ENCODE peak calls at places on chromosomes 11 and 22, in nine cellular contexts. V is stimulated activated CD4-positive, alpha-beta T cell treated with anti-CD3 and anti-CD28 coated beads, Interleukin-2, amount 100 ng/mL, for 48 hours; L is GOT3; U is T-cell; R is NCI-H187 treated with DMSO at 0.1 percent for 48 hours; M is putamen; Q is pulmonary artery endothelial cell; T is cardiac fibroblast; A is activated CD8-positive, alpha-beta memory T cell treated with anti-CD3 and anti-CD28 coated beads, Interleukin-2, amount 50 U/mL, for 48 hours. C is an unnamed sample.

GRCh38 chr11:121459413-121460041 is 6.8 kb upstream of the SORL1-AS1 start:
- DNase-seq in L (no peak), V (no peak), Q (no peak), U (peak), R (no peak), T (no peak), A (no peak), M (no peak), C (no peak)

GRCh38 chr11:13942908-13943505 is 19.5 kb upstream of the SPON1 start:
- DNase-seq in Q (no peak), T (peak), L (no peak), A (no peak), U (no peak), M (no peak), R (no peak), V (no peak), C (no peak)

GRCh38 chr11:68678031-68678441 is 6.3 kb upstream of the GAL start:
- DNase-seq in R (no peak), T (no peak), U (no peak), V (no peak), Q (no peak), L (no peak), A (no peak), M (no peak), C (no peak)

GRCh38 chr11:75816561-75817239 is 1.7 kb downstream of the UVRAG start:
- DNase-seq in L (no peak), M (no peak), U (no peak), A (no peak), Q (no peak), T (peak), V (no peak), R (no peak), C (no peak)

GRCh38 chr11:120023120-120023519 is 114.8 kb downstream of the TRIM29 start:
- DNase-seq in M (no peak), Q (no peak), U (no peak), V (no peak), R (no peak), A (no peak), L (no peak), T (no peak), C (no peak)

GRCh38 chr11:69787457-69787856 is 12.3 kb upstream of the FGF4 start:
- DNase-seq in A (no peak), V (no peak), M (no peak), T (no peak), U (no peak), R (no peak), Q (no peak), L (no peak), C (no peak)

GRCh38 chr22:37631448-37632173 is 7.9 kb upstream of the SH3BP1 start:
- DNase-seq in V (no peak), L (no peak), U (peak), M (no peak), A (no peak), T (no peak), R (no peak), Q (no peak), C (no peak)

GRCh38 chr11:108666373-108666772 is 1.5 kb downstream of the DDX10 start:
- DNase-seq in V (no peak), R (no peak), U (no peak), T (no peak), M (no peak), Q (no peak), A (no peak), L (no peak), C (no peak)

GRCh38 chr11:76807206-76807875 is 24.2 kb downstream of the TSKU start:
- DNase-seq in Q (no peak), T (peak), R (no peak), U (peak), A (peak), M (peak), L (peak), V (peak), C (no peak)

GRCh38 chr11:86955111-86955673 is at the start of gene FZD4:
- DNase-seq in U (peak), M (peak), R (no peak), A (peak), L (peak), Q (no peak), T (peak), V (peak), C (peak)

GRCh38 chr11:60918251-60918940 is 4.4 kb downstream of the TMEM109 start:
- DNase-seq in M (no peak), V (no peak), R (no peak), U (no peak), L (no peak), A (no peak), T (no peak), Q (no peak), C (no peak)

GRCh38 chr22:24003887-24004286 is 1.4 kb downstream of the GSTT4 start:
- DNase-seq in T (no peak), V (no peak), U (no peak), R (no peak), A (no peak), Q (no peak), M (no peak), L (no peak), C (no peak)

GRCh38 chr22:42769574-42770447 is 49.1 kb upstream of the A4GALT start:
- DNase-seq in M (no peak), Q (peak), U (no peak), V (no peak), A (no peak), R (no peak), T (peak), L (no peak), C (no peak)

GRCh38 chr22:17446704-17447103 is 77.4 kb downstream of the CECR2 start:
- DNase-seq in T (no peak), V (no peak), Q (no peak), U (no peak), R (no peak), M (no peak), A (no peak), L (no peak), C (no peak)

GRCh38 chr11:9827700-9828099 is 163.8 kb downstream of the SWAP70 start:
- DNase-seq in Q (no peak), T (no peak), L (no peak), U (no peak), A (no peak), M (no peak), V (no peak), R (no peak), C (no peak)

GRCh38 chr11:122717264-122717867 is 61.8 kb downstream of the UBASH3B start:
- DNase-seq in V (no peak), L (no peak), U (peak), R (no peak), T (no peak), A (peak), Q (no peak), M (no peak), C (no peak)

GRCh38 chr11:95692526-95693270 is 96.9 kb downstream of the FAM76B start:
- DNase-seq in M (no peak), U (no peak), R (no peak), Q (no peak), A (no peak), V (no peak), L (no peak), T (peak), C (no peak)

GRCh38 chr11:68261749-68262543 is 9.8 kb downstream of the C11orf24 start:
- DNase-seq in L (no peak), M (no peak), R (no peak), A (no peak), T (no peak), Q (no peak), V (no peak), U (no peak), C (no peak)

GRCh38 chr22:40838486-40838885 is 18.0 kb downstream of the ST13 start:
- DNase-seq in A (no peak), T (no peak), Q (no peak), U (no peak), L (no peak), V (no peak), R (no peak), M (no peak), C (no peak)

GRCh38 chr22:19043111-19044085 is 78.8 kb downstream of the DGCR2 start:
- DNase-seq in A (no peak), L (no peak), M (no peak), V (no peak), T (peak), U (no peak), R (no peak), Q (no peak), C (no peak)

GRCh38 chr11:27910186-27910941 is 197.6 kb downstream of the KIF18A start:
- DNase-seq in T (peak), A (no peak), U (no peak), M (no peak), L (no peak), Q (no peak), V (no peak), R (no peak), C (no peak)

GRCh38 chr11:65078151-65078550 is 5.7 kb downstream of the CDCA5 start:
- DNase-seq in L (no peak), R (no peak), T (peak), Q (no peak), V (peak), U (peak), M (no peak), A (peak), C (no peak)

GRCh38 chr22:28297504-28297903 is 378.4 kb upstream of the PITPNB start:
- DNase-seq in M (peak), Q (no peak), L (no peak), T (no peak), U (no peak), V (no peak), R (no peak), A (no peak), C (no peak)

GRCh38 chr22:42361523-42361922 is 70.7 kb downstream of the NFAM1 start:
- DNase-seq in M (no peak), U (no peak), V (no peak), L (no peak), Q (no peak), T (no peak), R (no peak), A (no peak), C (no peak)

GRCh38 chr11:94997437-94997836 is 23.9 kb downstream of the KDM4D start:
- DNase-seq in A (no peak), L (no peak), R (no peak), T (no peak), Q (no peak), M (no peak), U (no peak), V (no peak), C (no peak)

GRCh38 chr11:35167451-35167954 is 28.5 kb downstream of the CD44 start:
- DNase-seq in U (no peak), M (no peak), A (no peak), L (peak), R (no peak), T (peak), Q (no peak), V (no peak), C (no peak)

GRCh38 chr11:102830328-102830727 is 13.1 kb downstream of the MMP3 start:
- DNase-seq in Q (no peak), L (no peak), M (no peak), T (peak), V (no peak), A (no peak), U (no peak), R (no peak), C (no peak)

GRCh38 chr11:10627816-10628215 is 59.4 kb upstream of the LYVE1 start:
- DNase-seq in U (no peak), T (no peak), M (no peak), R (no peak), A (no peak), V (no peak), L (no peak), Q (no peak), C (no peak)

GRCh38 chr11:35981581-35981980 is 37.7 kb downstream of the LDLRAD3 start:
- DNase-seq in R (no peak), A (no peak), T (no peak), V (no peak), L (no peak), U (no peak), M (no peak), Q (no peak), C (no peak)

GRCh38 chr22:45548991-45549736 is 46.5 kb downstream of the FBLN1 start:
- DNase-seq in Q (no peak), R (no peak), M (no peak), L (no peak), A (no peak), T (peak), U (no peak), V (no peak), C (no peak)

GRCh38 chr22:43446881-43447280 is 35.1 kb downstream of the MPPED1 start:
- DNase-seq in R (peak), U (no peak), V (no peak), L (no peak), T (no peak), M (no peak), A (no peak), Q (peak), C (peak)